ENCODE peak calls at places on chromosomes 11 and 22, in ten cellular contexts. Z, W, G, C, N, S, X, R, B and M are unnamed samples.

GRCh38 chr22:36755316-36755715 is 20.6 kb downstream of the IFT27 start:
- DNase-seq in B (no peak), R (no peak), Z (peak), W (no peak), S (no peak), X (no peak), G (no peak), N (no peak), C (no peak), M (no peak)

GRCh38 chr22:47056776-47057470 is 294.5 kb downstream of the TBC1D22A start:
- DNase-seq in S (no peak), N (no peak), X (no peak), C (no peak), B (no peak), G (no peak), W (no peak), R (no peak), Z (peak), M (no peak)

GRCh38 chr11:104893876-104894275 is 4.4 kb downstream of the CASP12 start:
- DNase-seq in X (no peak), S (no peak), N (no peak), B (no peak), Z (no peak), G (no peak), R (no peak), C (no peak), W (no peak), M (no peak)

GRCh38 chr11:66066751-66067150 is 3.3 kb upstream of the PACS1 start:
- DNase-seq in R (no peak), W (no peak), B (no peak), X (no peak), S (no peak), G (no peak), Z (no peak), N (no peak), C (no peak), M (no peak)

GRCh38 chr11:22703561-22703960 is 37.1 kb downstream of the GAS2 start:
- DNase-seq in X (no peak), R (no peak), N (no peak), W (peak), Z (no peak), B (no peak), C (no peak), S (no peak), G (no peak), M (no peak)

GRCh38 chr11:116461789-116462188 is 311.0 kb downstream of the BUD13 start:
- DNase-seq in W (no peak), N (no peak), S (no peak), R (no peak), B (no peak), Z (no peak), G (no peak), X (no peak), C (no peak), M (no peak)

GRCh38 chr11:2741377-2742131 is 41.8 kb upstream of the KCNQ1OT1 start:
- DNase-seq in R (no peak), B (no peak), W (no peak), Z (peak), X (no peak), S (peak), N (no peak), C (peak), G (no peak), M (no peak)

GRCh38 chr11:68127791-68128681 is 6.8 kb upstream of the CHKA start:
- DNase-seq in W (no peak), B (no peak), N (peak), C (peak), S (no peak), Z (peak), X (peak), G (peak), R (peak), M (no peak)

GRCh38 chr11:118975771-118976709 is 4.5 kb downstream of the FOXR1 start:
- DNase-seq in S (peak), N (no peak), W (no peak), Z (no peak), G (no peak), X (no peak), R (no peak), C (peak), B (no peak), M (no peak)